ENCODE peak calls at places on chromosomes 12 and 14, in eight cellular contexts. R is MM.1S; O is renal cortical epithelial cell; E is right cardiac atrium; U is dorsolateral prefrontal cortex; Z is T follicular helper cell; P is HFF-Myc; A is stimulated activated CD4-positive, alpha-beta T cell treated with anti-CD3 and anti-CD28 coated beads, Interleukin-1b, Interleukin-23, amount 100 ng/mL, for 24 hours. N is an unnamed sample.

GRCh38 chr12:105957058-105957457 is 181.7 kb downstream of the NUAK1 start:
- DNase-seq in U (no peak), R (no peak), Z (no peak), A (no peak), O (no peak), P (no peak), E (no peak), N (no peak)

GRCh38 chr12:130916251-130916911 is 37.3 kb upstream of the ADGRD1 start:
- DNase-seq in O (peak), R (no peak), U (peak), P (no peak), E (peak), Z (no peak), A (no peak), N (peak)

GRCh38 chr14:68937790-68938514 is 41.1 kb downstream of the ACTN1 start:
- DNase-seq in O (peak), Z (no peak), A (no peak), U (no peak), E (peak), R (no peak), P (no peak), N (peak)

GRCh38 chr14:36556811-36557433 is 25.5 kb downstream of the NKX2-8 start:
- DNase-seq in A (peak), R (no peak), Z (no peak), O (peak), E (no peak), U (no peak), P (no peak), N (no peak)

GRCh38 chr12:82383930-82384513 is 25.7 kb downstream of the METTL25 start:
- DNase-seq in O (peak), U (no peak), Z (no peak), A (no peak), R (no peak), P (peak), E (no peak), N (no peak)

GRCh38 chr12:77488041-77488620 is 342.6 kb upstream of the NAV3 start:
- DNase-seq in P (no peak), O (no peak), U (no peak), R (no peak), E (no peak), Z (no peak), A (no peak), N (no peak)

GRCh38 chr12:60465060-60465459 is 869.2 kb downstream of the SLC16A7 start:
- DNase-seq in R (no peak), A (no peak), Z (no peak), U (no peak), E (no peak), P (no peak), O (no peak), N (no peak)

GRCh38 chr14:61130512-61131260 is 149.6 kb downstream of the SLC38A6 start:
- DNase-seq in U (no peak), Z (no peak), A (no peak), O (no peak), R (no peak), E (no peak), P (no peak), N (no peak)

GRCh38 chr12:47087088-47087688 is 7.4 kb upstream of the AMIGO2 start:
- DNase-seq in Z (no peak), E (no peak), A (no peak), O (no peak), P (no peak), R (no peak), U (no peak), N (no peak)

GRCh38 chr14:29240046-29240445 is 473.5 kb downstream of the FOXG1 start:
- DNase-seq in E (no peak), Z (no peak), R (no peak), U (no peak), A (no peak), P (no peak), O (no peak), N (no peak)

GRCh38 chr12:88793091-88793490 is 212.8 kb upstream of the KITLG start:
- DNase-seq in E (no peak), O (no peak), R (no peak), P (no peak), Z (no peak), U (no peak), A (no peak), N (no peak)

GRCh38 chr12:124769166-124769530 is 94.5 kb downstream of the SCARB1 start:
- DNase-seq in R (no peak), O (no peak), P (no peak), A (no peak), U (no peak), E (no peak), Z (no peak), N (no peak)

GRCh38 chr14:75519826-75520692 is 2.2 kb upstream of the BATF start:
- DNase-seq in U (no peak), A (no peak), O (no peak), Z (no peak), R (no peak), E (no peak), P (no peak), N (no peak)

GRCh38 chr12:106736051-106736957 is 38.2 kb upstream of the RIC8B start:
- DNase-seq in U (no peak), A (no peak), O (peak), P (no peak), R (peak), E (no peak), Z (peak), N (no peak)

GRCh38 chr14:71142375-71143038 is 235.2 kb downstream of the PCNX1 start:
- DNase-seq in R (peak), O (peak), E (no peak), Z (no peak), U (no peak), A (no peak), P (peak), N (no peak)

GRCh38 chr14:75084513-75084912 is 15.1 kb downstream of the ZC2HC1C start:
- DNase-seq in P (no peak), Z (no peak), O (peak), A (no peak), E (no peak), R (no peak), U (no peak), N (no peak)

GRCh38 chr12:77746108-77746507 is 84.6 kb upstream of the NAV3 start:
- DNase-seq in P (peak), U (no peak), R (peak), O (peak), Z (no peak), A (no peak), E (no peak), N (no peak)

GRCh38 chr12:42669471-42669997 is 80.0 kb upstream of the PRICKLE1 start:
- DNase-seq in R (no peak), U (no peak), E (no peak), Z (no peak), P (no peak), O (peak), A (no peak), N (no peak)

GRCh38 chr12:51009038-51009437 is 17.1 kb downstream of the SLC11A2 start:
- DNase-seq in U (peak), A (peak), Z (peak), P (no peak), E (peak), R (no peak), O (peak), N (peak)

GRCh38 chr14:74649673-74650072 is 37.6 kb upstream of the LTBP2 start:
- DNase-seq in E (no peak), P (no peak), U (no peak), A (no peak), Z (no peak), O (peak), R (no peak), N (no peak)

GRCh38 chr12:122860854-122861585 is 25.8 kb downstream of the HIP1R start:
- DNase-seq in E (peak), O (no peak), Z (no peak), P (no peak), R (no peak), A (no peak), U (no peak), N (no peak)

GRCh38 chr14:87837306-87837705 is 155.7 kb downstream of the GALC start:
- DNase-seq in Z (no peak), A (no peak), O (no peak), U (no peak), R (no peak), E (no peak), P (no peak), N (no peak)

GRCh38 chr12:40168868-40169267 is 55.9 kb upstream of the LRRK2 start:
- DNase-seq in U (no peak), O (peak), Z (no peak), R (peak), P (no peak), A (no peak), E (no peak), N (no peak)

GRCh38 chr12:67434653-67435375 is 165.7 kb downstream of the CAND1 start:
- DNase-seq in O (peak), Z (no peak), P (peak), A (no peak), E (no peak), U (no peak), R (no peak), N (no peak)

GRCh38 chr12:53048033-53048779 is 1.7 kb upstream of the TNS2 start:
- DNase-seq in P (no peak), A (no peak), R (no peak), Z (no peak), O (peak), E (peak), U (peak), N (peak)

GRCh38 chr14:65156568-65157366 is 54.5 kb upstream of the MAX start:
- DNase-seq in Z (no peak), R (peak), O (peak), E (peak), P (peak), A (no peak), U (no peak), N (no peak)

GRCh38 chr14:87131879-87132278 is 861.1 kb downstream of the GALC start:
- DNase-seq in E (no peak), Z (no peak), R (no peak), O (peak), A (no peak), P (no peak), U (no peak), N (no peak)

GRCh38 chr12:39071611-39072010 is 166.2 kb upstream of the CPNE8 start:
- DNase-seq in Z (no peak), O (no peak), E (no peak), U (no peak), P (no peak), A (no peak), R (no peak), N (no peak)

GRCh38 chr12:10716704-10717315 is 6.3 kb downstream of the YBX3 start:
- DNase-seq in A (no peak), O (peak), U (no peak), R (no peak), P (peak), E (peak), Z (no peak), N (no peak)

GRCh38 chr12:10408842-10409241 is 715 bp downstream of the KLRC4 start:
- DNase-seq in Z (no peak), U (no peak), E (no peak), A (no peak), R (no peak), P (no peak), O (no peak), N (no peak)